ENCODE peak calls at places on chromosomes 5 and 9, in six cellular contexts. One of them, this sample, is unnamed. For H3K4me1, the result is how much of the 10 kb centered on the place peaks cover.

GRCh38 chr9:123174887-123175518 is 93.4 kb downstream of the STRBP start:
- DNase-seq in right cardiac atrium: no peak
- DNase-seq in heart right ventricle: no peak
- DNase-seq in tibial nerve: no peak
- DNase-seq in psoas muscle: no peak
- DNase-seq in HepG2: no peak
- DNase-seq in this sample: no peak

GRCh38 chr9:135045264-135046155 is 42.0 kb upstream of the OLFM1 start:
- DNase-seq in right cardiac atrium: no peak
- DNase-seq in heart right ventricle: no peak
- DNase-seq in tibial nerve: no peak
- DNase-seq in psoas muscle: no peak
- DNase-seq in HepG2: no peak
- DNase-seq in this sample: no peak

GRCh38 chr5:179805529-179806249 is 977 bp downstream of the MGAT4B start:
- DNase-seq in right cardiac atrium: peak
- DNase-seq in heart right ventricle: no peak
- DNase-seq in tibial nerve: no peak
- DNase-seq in psoas muscle: peak
- DNase-seq in HepG2: no peak
- DNase-seq in this sample: no peak

GRCh38 chr5:98785244-98785643 is 11.8 kb downstream of the RGMB start:
- DNase-seq in right cardiac atrium: no peak
- DNase-seq in heart right ventricle: no peak
- DNase-seq in tibial nerve: no peak
- DNase-seq in psoas muscle: no peak
- DNase-seq in HepG2: no peak
- DNase-seq in this sample: no peak

GRCh38 chr9:38393128-38393809 is 767 bp downstream of the ALDH1B1 start:
- DNase-seq in right cardiac atrium: no peak
- DNase-seq in heart right ventricle: no peak
- DNase-seq in tibial nerve: no peak
- DNase-seq in psoas muscle: no peak
- DNase-seq in HepG2: no peak
- DNase-seq in this sample: no peak

GRCh38 chr5:126490167-126490937 is 67.1 kb downstream of the GRAMD2B start:
- DNase-seq in right cardiac atrium: no peak
- DNase-seq in heart right ventricle: no peak
- DNase-seq in tibial nerve: peak
- DNase-seq in psoas muscle: no peak
- DNase-seq in HepG2: no peak
- DNase-seq in this sample: no peak

GRCh38 chr9:135503371-135504261 is 3.1 kb downstream of the MRPS2 start:
- DNase-seq in right cardiac atrium: no peak
- DNase-seq in heart right ventricle: no peak
- DNase-seq in tibial nerve: no peak
- DNase-seq in psoas muscle: no peak
- DNase-seq in HepG2: no peak
- DNase-seq in this sample: no peak

GRCh38 chr5:10632110-10632903 is 68.4 kb downstream of the ANKRD33B start:
- DNase-seq in right cardiac atrium: no peak
- DNase-seq in heart right ventricle: no peak
- DNase-seq in tibial nerve: no peak
- DNase-seq in psoas muscle: no peak
- DNase-seq in HepG2: no peak
- DNase-seq in this sample: peak

GRCh38 chr5:151086905-151087360 is 6.1 kb upstream of the TNIP1 start:
- DNase-seq in right cardiac atrium: no peak
- DNase-seq in heart right ventricle: no peak
- DNase-seq in tibial nerve: no peak
- DNase-seq in psoas muscle: no peak
- DNase-seq in HepG2: no peak
- DNase-seq in this sample: peak

DNA sequence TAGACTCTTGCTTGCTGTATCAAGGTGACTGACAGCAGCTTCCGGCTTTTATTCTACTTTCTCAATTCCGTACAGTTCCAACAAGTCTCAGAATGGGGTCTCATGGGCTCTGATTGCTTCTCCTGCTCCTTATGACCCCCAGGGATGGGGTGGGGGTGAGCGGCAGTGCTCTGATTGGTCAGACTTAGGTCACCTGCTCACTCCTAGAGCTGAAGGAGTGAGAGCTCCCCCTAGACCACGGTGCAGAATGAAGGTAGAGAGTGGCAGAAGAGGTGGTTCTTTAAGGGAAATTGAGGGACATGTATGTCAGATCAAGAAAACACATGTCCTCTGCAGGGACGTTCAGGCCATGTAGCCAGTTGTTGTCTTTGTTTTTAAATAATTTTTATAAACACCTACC is 115.2 kb downstream of the C9orf152 start:
- DNase-seq in right cardiac atrium: no peak
- DNase-seq in heart right ventricle: no peak
- DNase-seq in tibial nerve: no peak
- DNase-seq in psoas muscle: no peak
- DNase-seq in HepG2: no peak
- DNase-seq in this sample: no peak
- H3K4me1 ChIP-seq in right cardiac atrium: under half
- H3K4me1 ChIP-seq in heart right ventricle: half or more
- H3K4me1 ChIP-seq in tibial nerve: under half
- H3K4me1 ChIP-seq in psoas muscle: under half
- H3K4me1 ChIP-seq in HepG2: under half
- H3K4me1 ChIP-seq in this sample: under half

GRCh38 chr9:35106343-35106730 is 3.4 kb upstream of the STOML2 start:
- DNase-seq in right cardiac atrium: no peak
- DNase-seq in heart right ventricle: no peak
- DNase-seq in tibial nerve: no peak
- DNase-seq in psoas muscle: no peak
- DNase-seq in HepG2: no peak
- DNase-seq in this sample: no peak
- H3K4me1 ChIP-seq in right cardiac atrium: under half
- H3K4me1 ChIP-seq in heart right ventricle: under half
- H3K4me1 ChIP-seq in tibial nerve: under half
- H3K4me1 ChIP-seq in psoas muscle: under half
- H3K4me1 ChIP-seq in HepG2: under half
- H3K4me1 ChIP-seq in this sample: under half

DNA sequence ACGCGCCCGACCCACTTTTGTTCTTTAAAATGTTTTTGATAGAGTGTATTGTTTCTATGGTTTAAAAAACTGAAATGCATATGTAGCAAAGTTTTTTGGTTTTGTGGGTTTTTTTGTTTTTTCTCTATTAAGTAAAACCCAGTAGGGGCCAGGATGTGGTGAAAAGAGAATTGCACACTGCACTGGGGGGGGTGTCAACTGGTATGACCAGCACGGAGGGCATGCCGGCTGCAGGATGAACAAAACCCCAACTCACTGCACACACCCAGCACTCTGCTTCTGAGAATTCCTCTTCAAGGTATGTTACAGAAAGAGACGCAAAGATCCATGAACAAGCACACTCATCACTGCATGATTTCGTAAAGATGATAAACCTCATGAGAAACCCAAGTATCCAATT is 75.0 kb downstream of the STK10 start:
- DNase-seq in right cardiac atrium: no peak
- DNase-seq in heart right ventricle: no peak
- DNase-seq in tibial nerve: no peak
- DNase-seq in psoas muscle: no peak
- DNase-seq in HepG2: no peak
- DNase-seq in this sample: peak
- H3K4me1 ChIP-seq in right cardiac atrium: under half
- H3K4me1 ChIP-seq in heart right ventricle: half or more
- H3K4me1 ChIP-seq in tibial nerve: under half
- H3K4me1 ChIP-seq in psoas muscle: under half
- H3K4me1 ChIP-seq in HepG2: under half
- H3K4me1 ChIP-seq in this sample: half or more

GRCh38 chr5:32542216-32543059 is 42.9 kb upstream of the SUB1 start:
- DNase-seq in right cardiac atrium: no peak
- DNase-seq in heart right ventricle: no peak
- DNase-seq in tibial nerve: no peak
- DNase-seq in psoas muscle: no peak
- DNase-seq in HepG2: no peak
- DNase-seq in this sample: no peak

GRCh38 chr5:32540446-32540845 is 44.9 kb upstream of the SUB1 start:
- DNase-seq in right cardiac atrium: no peak
- DNase-seq in heart right ventricle: no peak
- DNase-seq in tibial nerve: no peak
- DNase-seq in psoas muscle: no peak
- DNase-seq in HepG2: no peak
- DNase-seq in this sample: no peak

GRCh38 chr5:32543291-32543690 is 42.1 kb upstream of the SUB1 start:
- DNase-seq in right cardiac atrium: no peak
- DNase-seq in heart right ventricle: no peak
- DNase-seq in tibial nerve: no peak
- DNase-seq in psoas muscle: no peak
- DNase-seq in HepG2: no peak
- DNase-seq in this sample: no peak

GRCh38 chr5:32541241-32541640 is 44.1 kb upstream of the SUB1 start:
- DNase-seq in right cardiac atrium: no peak
- DNase-seq in heart right ventricle: no peak
- DNase-seq in tibial nerve: no peak
- DNase-seq in psoas muscle: no peak
- DNase-seq in HepG2: peak
- DNase-seq in this sample: no peak

DNA sequence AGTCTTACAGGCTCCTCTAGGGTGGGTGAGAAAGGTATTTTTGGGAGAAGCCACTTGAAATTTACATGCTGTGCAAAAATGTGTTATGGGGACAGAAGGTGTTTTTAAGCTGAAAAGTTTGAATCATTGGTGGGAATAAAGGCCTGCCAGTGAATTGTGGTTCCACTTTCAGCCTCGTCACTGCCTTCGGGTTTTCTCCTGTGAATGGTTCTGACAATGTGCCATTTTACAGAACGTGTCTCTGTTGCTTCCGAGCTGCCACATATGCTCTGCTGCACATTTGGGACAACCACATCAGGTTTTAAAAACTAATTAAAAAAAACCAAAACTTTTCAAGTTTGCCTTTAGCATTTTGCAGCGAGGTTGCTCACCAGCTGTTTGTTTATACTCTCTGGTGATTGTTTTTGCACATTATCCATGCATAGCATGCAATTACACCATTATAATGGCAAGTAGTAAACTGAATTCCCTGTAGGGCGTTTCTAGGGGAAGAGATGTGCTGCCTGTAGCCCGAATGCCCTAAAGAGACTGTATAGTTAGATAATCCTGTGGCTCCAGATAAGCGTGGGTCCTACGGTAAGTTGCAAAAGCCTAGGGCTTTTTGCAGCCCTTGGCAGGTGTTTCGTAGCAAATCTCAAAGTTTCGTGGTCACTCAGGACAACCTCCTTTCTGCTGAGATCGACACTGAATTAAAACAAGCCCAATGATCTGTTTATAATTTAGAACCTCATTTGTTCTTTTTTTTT is 40.1 kb upstream of the SUB1 start:
- DNase-seq in right cardiac atrium: no peak
- DNase-seq in heart right ventricle: no peak
- DNase-seq in tibial nerve: no peak
- DNase-seq in psoas muscle: no peak
- DNase-seq in HepG2: no peak
- DNase-seq in this sample: no peak
- H3K4me1 ChIP-seq in right cardiac atrium: under half
- H3K4me1 ChIP-seq in heart right ventricle: under half
- H3K4me1 ChIP-seq in tibial nerve: under half
- H3K4me1 ChIP-seq in psoas muscle: under half
- H3K4me1 ChIP-seq in HepG2: under half
- H3K4me1 ChIP-seq in this sample: under half

GRCh38 chr5:82387041-82387818 is 109.1 kb upstream of the RPS23 start:
- DNase-seq in right cardiac atrium: no peak
- DNase-seq in heart right ventricle: no peak
- DNase-seq in tibial nerve: no peak
- DNase-seq in psoas muscle: no peak
- DNase-seq in HepG2: peak
- DNase-seq in this sample: no peak
- H3K4me1 ChIP-seq in right cardiac atrium: under half
- H3K4me1 ChIP-seq in heart right ventricle: under half
- H3K4me1 ChIP-seq in tibial nerve: under half
- H3K4me1 ChIP-seq in psoas muscle: under half
- H3K4me1 ChIP-seq in HepG2: half or more
- H3K4me1 ChIP-seq in this sample: under half

GRCh38 chr5:72307573-72307967 is 12.5 kb downstream of the MRPS27 start:
- DNase-seq in right cardiac atrium: no peak
- DNase-seq in heart right ventricle: no peak
- DNase-seq in tibial nerve: no peak
- DNase-seq in psoas muscle: no peak
- DNase-seq in HepG2: no peak
- DNase-seq in this sample: no peak

GRCh38 chr5:72308853-72309191 is 11.2 kb downstream of the MRPS27 start:
- DNase-seq in right cardiac atrium: no peak
- DNase-seq in heart right ventricle: no peak
- DNase-seq in tibial nerve: no peak
- DNase-seq in psoas muscle: no peak
- DNase-seq in HepG2: no peak
- DNase-seq in this sample: no peak

GRCh38 chr5:72305194-72306142 is 14.6 kb downstream of the MRPS27 start:
- DNase-seq in right cardiac atrium: no peak
- DNase-seq in heart right ventricle: no peak
- DNase-seq in tibial nerve: no peak
- DNase-seq in psoas muscle: no peak
- DNase-seq in HepG2: peak
- DNase-seq in this sample: no peak

DNA sequence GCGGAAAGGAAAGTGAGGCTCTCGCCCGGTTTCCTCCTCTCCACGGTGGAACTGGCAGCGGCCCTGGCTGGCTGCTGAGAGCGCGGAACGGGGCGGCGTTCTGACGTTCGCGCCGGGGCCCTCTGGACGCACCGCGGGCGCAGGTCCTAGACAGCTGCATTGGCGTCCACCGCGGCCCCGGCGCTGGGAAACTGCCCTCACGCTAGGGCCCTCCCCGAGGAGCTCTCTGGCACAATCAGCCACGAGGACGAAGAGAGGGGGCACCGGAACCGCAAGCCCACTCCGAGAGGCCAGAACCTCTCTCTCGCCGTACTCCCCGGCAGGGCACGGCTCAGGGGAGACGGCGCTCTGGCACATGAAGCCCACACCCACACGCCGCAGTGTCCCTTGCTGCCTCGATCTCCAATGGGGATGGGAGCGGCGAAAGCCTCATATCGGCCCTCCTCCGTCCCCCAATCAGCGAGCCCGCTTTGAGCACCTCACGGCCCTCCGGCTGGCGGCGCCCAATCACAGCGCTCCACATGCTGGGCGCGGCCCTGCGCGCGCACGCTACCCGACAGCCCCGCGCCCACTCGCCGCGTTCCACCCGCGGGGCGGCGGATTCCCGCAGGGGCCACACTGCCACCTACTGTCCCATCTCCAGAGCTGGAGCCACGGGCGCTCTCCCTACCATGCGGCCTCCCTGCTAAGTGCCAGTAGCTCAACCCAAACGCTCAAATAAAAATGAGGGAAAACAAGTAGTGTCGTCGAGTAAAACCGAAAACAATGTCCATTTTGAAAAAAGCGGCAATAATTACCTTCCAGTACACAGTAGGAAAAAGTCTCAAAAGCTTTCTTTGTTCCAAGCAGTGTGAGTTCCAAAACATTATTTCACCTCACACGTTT is 11.8 kb downstream of the MRPS27 start:
- DNase-seq in right cardiac atrium: peak
- DNase-seq in heart right ventricle: peak
- DNase-seq in tibial nerve: peak
- DNase-seq in psoas muscle: peak
- DNase-seq in HepG2: peak
- DNase-seq in this sample: peak
- H3K4me1 ChIP-seq in right cardiac atrium: under half
- H3K4me1 ChIP-seq in heart right ventricle: under half
- H3K4me1 ChIP-seq in tibial nerve: under half
- H3K4me1 ChIP-seq in psoas muscle: under half
- H3K4me1 ChIP-seq in HepG2: under half
- H3K4me1 ChIP-seq in this sample: under half